ENCODE peak calls at places on chromosome 2, in seven cellular contexts. P, R, V, Y, F, L and E are unnamed samples.

GRCh38 chr2:102618452-102619413 is 620 bp upstream of the SLC9A2 start:
- DNase-seq in P (peak), Y (no peak), F (peak), L (no peak), V (peak), R (no peak), E (no peak)

GRCh38 chr2:130836501-130837174 is at the start of gene ARHGEF4:
- DNase-seq in V (no peak), Y (no peak), R (no peak), F (peak), L (no peak), P (peak), E (no peak)

GRCh38 chr2:198664349-198664748 is 793.4 kb downstream of the SATB2 start:
- DNase-seq in Y (peak), P (no peak), F (no peak), V (no peak), R (no peak), L (no peak), E (no peak)

GRCh38 chr2:122748552-122749011 is 993.1 kb downstream of the TSN start:
- DNase-seq in R (no peak), L (no peak), Y (no peak), V (no peak), F (no peak), P (peak), E (peak)

GRCh38 chr2:70010222-70011111 is 49.0 kb upstream of the ASPRV1 start:
- DNase-seq in Y (no peak), R (peak), P (no peak), L (no peak), V (no peak), F (peak), E (no peak)

GRCh38 chr2:238527565-238527964 is 100.8 kb downstream of the ASB1 start:
- DNase-seq in P (no peak), F (no peak), Y (peak), L (no peak), R (no peak), V (no peak), E (no peak)

GRCh38 chr2:183267148-183267827 is 143.0 kb downstream of the NUP35 start:
- DNase-seq in R (no peak), Y (no peak), L (no peak), P (no peak), V (no peak), F (no peak), E (no peak)

GRCh38 chr2:234490239-234491074 is 6.4 kb downstream of the ARL4C start:
- DNase-seq in L (no peak), P (no peak), R (no peak), Y (no peak), V (no peak), F (no peak), E (no peak)

GRCh38 chr2:95525294-95526035 is 40.9 kb upstream of the TRIM43B start:
- DNase-seq in F (peak), R (no peak), P (no peak), Y (no peak), L (no peak), V (no peak), E (no peak)

GRCh38 chr2:75612862-75613243 is 33.7 kb upstream of the MRPL19 start:
- DNase-seq in V (no peak), R (no peak), F (no peak), Y (no peak), P (no peak), L (no peak), E (no peak)
- H3K27ac ChIP-seq in V (no peak), R (no peak), F (no peak), Y (no peak), P (no peak), L (no peak), E (no peak)

DNA sequence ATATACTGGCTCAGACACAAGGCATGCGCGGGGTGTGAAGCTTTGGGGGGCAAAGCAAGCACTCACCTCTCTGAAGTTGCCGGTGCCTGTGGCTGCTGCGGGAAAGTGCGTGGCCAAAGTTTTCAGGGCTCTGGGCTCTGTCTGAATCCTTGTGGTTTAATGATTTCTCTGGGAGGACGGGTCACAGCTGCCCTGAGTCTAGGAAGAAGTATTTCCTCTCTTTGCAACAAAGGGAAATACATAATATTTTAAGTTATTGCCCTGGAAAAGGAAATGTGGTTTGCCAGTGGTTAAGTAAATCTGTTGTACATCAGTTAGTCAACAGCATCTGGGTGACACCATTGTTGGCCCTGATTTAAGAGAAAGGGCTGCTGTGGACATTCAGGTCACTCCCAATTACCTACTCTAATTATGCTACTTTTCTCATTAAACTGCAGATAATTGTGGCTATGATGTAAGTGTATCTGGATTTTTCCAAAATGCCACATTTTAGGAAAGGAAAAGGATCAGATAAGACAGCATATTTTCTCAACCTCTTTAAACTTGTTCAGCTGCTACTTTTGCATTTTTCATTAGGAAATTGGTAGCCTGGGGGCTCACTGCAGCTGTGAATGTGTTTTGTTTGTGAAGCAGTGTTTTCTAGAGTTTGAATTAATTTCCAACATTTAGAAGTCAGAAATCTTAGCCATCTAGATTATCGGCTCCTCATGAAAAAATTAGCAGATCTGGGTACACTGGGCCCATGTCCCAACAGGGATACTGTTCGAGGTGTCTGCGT is 56.5 kb upstream of the ZDBF2 start:
- DNase-seq in R (no peak), L (no peak), F (no peak), P (no peak), Y (no peak), V (no peak), E (peak)
- H3K4me3 ChIP-seq in R (no peak), L (no peak), F (no peak), P (no peak), Y (no peak), V (no peak), E (peak)

DNA sequence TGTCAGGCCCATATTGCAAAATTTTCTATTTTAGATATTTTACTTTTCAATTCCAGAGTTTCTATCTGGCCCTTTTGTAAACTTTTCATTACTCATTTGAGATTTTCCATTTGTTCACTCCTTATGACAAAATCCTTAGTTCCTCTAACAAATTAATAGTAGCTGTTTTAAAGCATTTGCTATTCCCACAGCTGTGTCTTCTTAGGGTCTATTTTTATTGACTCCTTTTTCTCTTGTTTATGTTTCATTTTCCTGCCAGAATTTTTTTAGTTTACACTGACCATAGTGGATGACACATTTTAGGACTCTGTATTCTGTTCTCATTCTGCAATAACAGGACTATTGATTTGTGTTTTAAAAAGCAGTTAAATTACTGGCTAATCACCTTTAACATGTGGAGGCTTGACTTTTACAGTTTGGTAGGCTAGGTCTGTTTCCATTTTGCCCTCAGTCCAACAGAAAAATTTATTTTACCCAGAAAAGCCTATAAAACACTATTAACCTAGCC is 30.0 kb downstream of the PID1 start:
- DNase-seq in L (no peak), R (no peak), P (no peak), Y (no peak), F (no peak), V (no peak), E (no peak)
- H3K27ac ChIP-seq in L (no peak), R (no peak), P (no peak), Y (no peak), F (no peak), V (no peak), E (no peak)

DNA sequence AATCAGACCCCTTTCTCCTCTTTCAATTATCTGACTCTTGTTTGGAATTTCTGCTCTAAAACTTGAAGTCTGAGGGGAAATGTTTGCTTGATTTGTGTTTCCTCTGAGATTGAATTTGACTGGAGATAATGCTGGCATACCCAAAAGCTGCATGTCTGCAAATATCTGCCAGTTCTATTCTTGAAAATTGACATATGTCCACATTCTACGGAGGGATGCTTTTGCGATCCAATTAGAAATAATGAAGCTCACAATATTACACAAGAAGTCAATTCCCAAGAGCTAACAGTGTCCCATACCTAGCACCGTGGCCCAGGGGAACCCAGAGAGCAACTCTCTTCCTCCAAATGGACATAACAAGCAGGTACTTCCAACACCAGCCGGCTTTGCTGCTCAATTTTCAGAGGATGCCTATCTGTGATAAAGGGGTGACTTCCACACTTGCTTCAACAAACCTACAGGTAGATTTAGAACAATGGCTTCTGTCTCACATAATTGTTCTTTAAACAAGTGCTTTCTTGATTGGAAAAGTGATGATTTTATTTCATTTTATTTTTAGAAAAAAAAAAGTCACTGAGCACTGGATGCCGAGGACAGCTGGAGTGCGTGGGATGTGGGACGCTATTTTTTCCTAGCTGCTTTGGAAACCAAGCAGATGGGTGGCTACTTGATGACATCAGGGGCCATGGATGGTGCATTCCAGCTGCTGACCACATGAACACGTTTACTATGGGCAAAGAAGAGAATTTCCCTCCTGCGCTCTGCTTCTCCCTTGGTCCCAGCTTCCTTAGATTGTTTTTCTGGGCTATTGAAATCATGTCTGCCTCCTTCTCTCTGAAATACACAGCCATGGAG is 488.9 kb downstream of the RNF144A start:
- DNase-seq in Y (no peak), V (no peak), R (no peak), P (no peak), F (no peak), L (no peak), E (no peak)
- H3K4me3 ChIP-seq in Y (no peak), V (no peak), R (no peak), P (no peak), F (no peak), L (no peak), E (no peak)

GRCh38 chr2:38074047-38074774 is 1.7 kb downstream of the CYP1B1 start:
- DNase-seq in R (no peak), F (no peak), L (no peak), Y (no peak), P (peak), V (no peak), E (no peak)
- H3K27ac ChIP-seq in R (no peak), F (peak), L (peak), Y (no peak), P (no peak), V (no peak), E (no peak)

GRCh38 chr2:172624996-172625395 is 69.1 kb downstream of the PDK1 start:
- DNase-seq in R (no peak), L (no peak), F (no peak), V (no peak), Y (peak), P (no peak), E (no peak)
- H3K4me3 ChIP-seq in R (no peak), L (no peak), F (no peak), V (no peak), Y (no peak), P (no peak), E (no peak)

GRCh38 chr2:111149882-111150455 is 29.3 kb downstream of the BCL2L11 start:
- DNase-seq in P (no peak), Y (no peak), R (no peak), L (no peak), F (no peak), V (no peak), E (no peak)

GRCh38 chr2:111148225-111148873 is 27.6 kb downstream of the BCL2L11 start:
- DNase-seq in R (no peak), V (no peak), F (no peak), Y (no peak), P (no peak), L (no peak), E (no peak)

GRCh38 chr2:111145951-111146350 is 25.2 kb downstream of the BCL2L11 start:
- DNase-seq in Y (no peak), P (no peak), V (no peak), L (no peak), F (no peak), R (no peak), E (no peak)

GRCh38 chr2:111145103-111145760 is 24.5 kb downstream of the BCL2L11 start:
- DNase-seq in P (no peak), V (no peak), R (no peak), L (no peak), Y (no peak), F (no peak), E (no peak)

DNA sequence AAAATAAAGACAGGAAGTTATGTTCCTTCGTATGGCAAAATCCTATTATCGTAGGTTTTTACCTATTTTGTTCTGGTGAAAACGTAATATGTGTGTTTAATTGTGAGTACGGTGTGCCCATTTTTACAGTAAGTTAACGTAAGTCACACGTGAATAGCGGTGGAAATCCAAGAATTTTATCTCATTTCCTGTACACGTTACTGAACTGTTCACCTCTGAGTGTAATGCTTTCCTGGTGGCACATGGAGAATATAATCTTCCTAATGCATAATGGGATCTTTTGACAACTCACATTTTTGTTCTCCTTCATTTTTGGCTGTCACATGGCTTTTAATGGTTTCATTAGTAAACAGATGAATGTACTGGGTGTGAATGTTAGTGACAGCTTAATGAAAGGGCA is 28.2 kb downstream of the BCL2L11 start:
- DNase-seq in Y (no peak), P (no peak), R (no peak), F (no peak), V (no peak), L (no peak), E (no peak)
- H3K27ac ChIP-seq in Y (no peak), P (no peak), R (no peak), F (no peak), V (no peak), L (no peak), E (no peak)